ENCODE peak calls at places on chromosomes 16 and 17, in six cellular contexts. E is right atrium auricular region, D is amygdala, C is NCI-H460, X is kidney epithelial cell, A is NCI-H2171 treated with DMSO at 0.1 percent for 48 hours. L is an unnamed sample.
A peak's percentile ranks its signal among the peaks of the same experiment; 100 is the strongest.

GRCh38 chr17:4130715-4131114 is 12.1 kb downstream of the ZZEF1 start:
- DNase-seq in E (no peak), D (no peak), C (no peak), X (no peak), A (no peak), L (no peak)

GRCh38 chr17:38703742-38704644 is 1.1 kb upstream of the MLLT6 start:
- DNase-seq in E (peak; percentile 78), D (no peak), C (no peak), X (no peak), A (peak; percentile 48), L (no peak)

GRCh38 chr17:41168121-41168520 is at the start of gene KRTAP4-3:
- DNase-seq in E (no peak), D (no peak), C (no peak), X (no peak), A (no peak), L (no peak)

GRCh38 chr17:65278050-65278819 is 141.1 kb downstream of the RGS9 start:
- DNase-seq in E (peak; percentile 48), D (no peak), C (peak; percentile 33), X (no peak), A (peak; percentile 3), L (no peak)

GRCh38 chr17:68389041-68389440 is 68.3 kb downstream of the WIPI1 start:
- DNase-seq in E (peak; percentile 32), D (no peak), C (no peak), X (no peak), A (no peak), L (no peak)

GRCh38 chr16:49236216-49236615 is 45.4 kb downstream of the CBLN1 start:
- DNase-seq in E (no peak), D (no peak), C (no peak), X (no peak), A (no peak), L (no peak)

GRCh38 chr16:55526448-55526847 is 17.6 kb downstream of the LPCAT2 start:
- DNase-seq in E (no peak), D (no peak), C (no peak), X (no peak), A (no peak), L (no peak)

GRCh38 chr17:27756467-27757371 is 43.6 kb downstream of the NOS2 start:
- DNase-seq in E (no peak), D (peak; percentile 35), C (peak; percentile 65), X (no peak), A (no peak), L (no peak)

GRCh38 chr17:73278465-73279453 is 17.1 kb upstream of the CPSF4L start:
- DNase-seq in E (no peak), D (no peak), C (no peak), X (no peak), A (peak; percentile 100), L (peak; percentile 99)

GRCh38 chr17:7396147-7396546 is 1.8 kb upstream of the PLSCR3 start:
- DNase-seq in E (no peak), D (no peak), C (no peak), X (no peak), A (no peak), L (no peak)

GRCh38 chr17:48442819-48443218 is 12.8 kb upstream of the SKAP1 start:
- DNase-seq in E (no peak), D (no peak), C (no peak), X (no peak), A (no peak), L (no peak)

GRCh38 chr16:67181346-67181745 is 2.4 kb downstream of the MATCAP1 start:
- DNase-seq in E (no peak), D (no peak), C (no peak), X (no peak), A (peak; percentile 18), L (peak; percentile 65)

GRCh38 chr17:31067699-31068184 is 27.0 kb upstream of the NF1 start:
- DNase-seq in E (no peak), D (no peak), C (peak; percentile 45), X (no peak), A (no peak), L (no peak)

GRCh38 chr17:40956401-40957254 is 10.1 kb downstream of the KRT39 start:
- DNase-seq in E (no peak), D (no peak), C (no peak), X (peak; percentile 98), A (no peak), L (no peak)

GRCh38 chr17:1122681-1123396 is 56.9 kb downstream of the ABR start:
- DNase-seq in E (peak; percentile 88), D (peak; percentile 73), C (peak; percentile 66), X (no peak), A (peak; percentile 69), L (no peak)

GRCh38 chr17:41689497-41690299 is 1.0 kb downstream of the EIF1 start:
- DNase-seq in E (no peak), D (no peak), C (peak; percentile 63), X (no peak), A (no peak), L (no peak)

GRCh38 chr17:56373981-56374380 is 219.5 kb upstream of the NOG start:
- DNase-seq in E (no peak), D (no peak), C (no peak), X (no peak), A (no peak), L (no peak)

GRCh38 chr16:73228649-73229048 is 180.7 kb upstream of the ZFHX3 start:
- DNase-seq in E (no peak), D (no peak), C (no peak), X (no peak), A (no peak), L (no peak)

GRCh38 chr16:68096491-68096890 is 11.3 kb downstream of the NFATC3 start:
- DNase-seq in E (no peak), D (no peak), C (no peak), X (no peak), A (no peak), L (no peak)

GRCh38 chr17:60043846-60044245 is 34.9 kb downstream of the HEATR6 start:
- DNase-seq in E (no peak), D (no peak), C (no peak), X (no peak), A (no peak), L (no peak)

GRCh38 chr17:43661699-43662431 is at the start of gene MEOX1:
- DNase-seq in E (no peak), D (no peak), C (no peak), X (peak; percentile 39), A (peak; percentile 57), L (peak; percentile 55)

GRCh38 chr16:72066747-72067146 is 3.7 kb downstream of the HPR start:
- DNase-seq in E (no peak), D (no peak), C (peak; percentile 30), X (no peak), A (peak; percentile 46), L (no peak)

GRCh38 chr16:4365014-4365406 is 6.6 kb upstream of the VASN start:
- DNase-seq in E (no peak), D (no peak), C (no peak), X (no peak), A (no peak), L (no peak)

GRCh38 chr17:1227917-1228751 is 42.1 kb upstream of the BHLHA9 start:
- DNase-seq in E (no peak), D (no peak), C (no peak), X (no peak), A (no peak), L (no peak)

GRCh38 chr17:7549401-7550055 is 670 bp downstream of the TNFSF12 start:
- DNase-seq in E (no peak), D (no peak), C (no peak), X (no peak), A (no peak), L (no peak)

GRCh38 chr16:14486520-14487303 is 143.3 kb downstream of the PARN start:
- DNase-seq in E (peak; percentile 93), D (peak; percentile 61), C (peak; percentile 86), X (peak; percentile 88), A (peak; percentile 51), L (peak; percentile 42)

GRCh38 chr17:74840989-74841666 is 18.6 kb downstream of the GRIN2C start:
- DNase-seq in E (peak; percentile 87), D (peak; percentile 37), C (no peak), X (no peak), A (no peak), L (peak; percentile 25)

GRCh38 chr17:77385750-77386501 is 245.2 kb downstream of the SEC14L1 start:
- DNase-seq in E (no peak), D (no peak), C (no peak), X (no peak), A (no peak), L (no peak)

GRCh38 chr17:61247438-61247837 is 152.2 kb upstream of the TBX2 start:
- DNase-seq in E (no peak), D (no peak), C (no peak), X (peak; percentile 52), A (no peak), L (peak; percentile 94)

GRCh38 chr16:85555549-85556455 is 57.3 kb upstream of the GSE1 start:
- DNase-seq in E (no peak), D (no peak), C (no peak), X (no peak), A (peak; percentile 77), L (peak; percentile 86)

GRCh38 chr16:1310832-1311200 is 1.4 kb downstream of the UBE2I start:
- DNase-seq in E (no peak), D (no peak), C (no peak), X (no peak), A (no peak), L (no peak)

GRCh38 chr17:56761387-56761786 is 72.3 kb downstream of the C17orf67 start:
- DNase-seq in E (no peak), D (no peak), C (no peak), X (no peak), A (no peak), L (no peak)

GRCh38 chr17:48310748-48311213 is 119.2 kb downstream of the SKAP1 start:
- DNase-seq in E (no peak), D (no peak), C (no peak), X (no peak), A (peak; percentile 92), L (no peak)

GRCh38 chr16:19882641-19883040 is 2.0 kb downstream of the GPRC5B start:
- DNase-seq in E (no peak), D (peak; percentile 67), C (no peak), X (no peak), A (no peak), L (no peak)

GRCh38 chr16:57668630-57669475 is 747 bp downstream of the ADGRG3 start:
- DNase-seq in E (no peak), D (no peak), C (no peak), X (no peak), A (no peak), L (no peak)

GRCh38 chr16:87319011-87319410 is 1.8 kb upstream of the C16orf95 start:
- DNase-seq in E (no peak), D (no peak), C (no peak), X (no peak), A (no peak), L (no peak)

L was measured in DMS 273 treated with DMSO at 0.1 percent for 48 hours.